ENCODE peak calls at places on chromosomes 16 and 17, in six cellular contexts. One of them, this sample, is unnamed.
A peak's percentile ranks its signal among the peaks of the same experiment; 100 is the strongest.

GRCh38 chr16:689175-689897 is 862 bp downstream of the WDR24 start:
- DNase-seq in stomach: no peak
- DNase-seq in breast epithelium: no peak
- DNase-seq in tibial nerve: no peak
- DNase-seq in PC-3: no peak
- DNase-seq in PC-9: no peak
- DNase-seq in this sample: peak; percentile 34

GRCh38 chr16:6267682-6268081 is 1065.0 kb upstream of the RBFOX1 start:
- DNase-seq in stomach: no peak
- DNase-seq in breast epithelium: no peak
- DNase-seq in tibial nerve: no peak
- DNase-seq in PC-3: no peak
- DNase-seq in PC-9: no peak
- DNase-seq in this sample: no peak

GRCh38 chr16:74275031-74275636 is 21.5 kb upstream of the PSMD7 start:
- DNase-seq in stomach: no peak
- DNase-seq in breast epithelium: no peak
- DNase-seq in tibial nerve: no peak
- DNase-seq in PC-3: peak; percentile 45
- DNase-seq in PC-9: no peak
- DNase-seq in this sample: no peak

GRCh38 chr16:47848481-47849109 is 307.2 kb downstream of the ABCC12 start:
- DNase-seq in stomach: no peak
- DNase-seq in breast epithelium: no peak
- DNase-seq in tibial nerve: no peak
- DNase-seq in PC-3: peak; percentile 79
- DNase-seq in PC-9: no peak
- DNase-seq in this sample: no peak

GRCh38 chr16:31371619-31372484 is 16.9 kb downstream of the ITGAX start:
- DNase-seq in stomach: no peak
- DNase-seq in breast epithelium: no peak
- DNase-seq in tibial nerve: no peak
- DNase-seq in PC-3: no peak
- DNase-seq in PC-9: no peak
- DNase-seq in this sample: no peak

GRCh38 chr16:82845076-82845475 is 218.3 kb downstream of the CDH13 start:
- DNase-seq in stomach: no peak
- DNase-seq in breast epithelium: no peak
- DNase-seq in tibial nerve: no peak
- DNase-seq in PC-3: no peak
- DNase-seq in PC-9: no peak
- DNase-seq in this sample: no peak

GRCh38 chr17:37770631-37771518 is 26.0 kb upstream of the HNF1B start:
- DNase-seq in stomach: peak; percentile 84
- DNase-seq in breast epithelium: peak; percentile 56
- DNase-seq in tibial nerve: peak; percentile 25
- DNase-seq in PC-3: peak; percentile 75
- DNase-seq in PC-9: peak; percentile 56
- DNase-seq in this sample: no peak

GRCh38 chr16:19746561-19746960 is 28.5 kb downstream of the IQCK start:
- DNase-seq in stomach: no peak
- DNase-seq in breast epithelium: no peak
- DNase-seq in tibial nerve: no peak
- DNase-seq in PC-3: no peak
- DNase-seq in PC-9: no peak
- DNase-seq in this sample: no peak

GRCh38 chr16:59111280-59111679 is 377.2 kb upstream of the GOT2 start:
- DNase-seq in stomach: no peak
- DNase-seq in breast epithelium: no peak
- DNase-seq in tibial nerve: no peak
- DNase-seq in PC-3: no peak
- DNase-seq in PC-9: no peak
- DNase-seq in this sample: no peak

GRCh38 chr16:28526201-28527099 is 12.3 kb downstream of the NUPR1 start:
- DNase-seq in stomach: no peak
- DNase-seq in breast epithelium: no peak
- DNase-seq in tibial nerve: no peak
- DNase-seq in PC-3: no peak
- DNase-seq in PC-9: no peak
- DNase-seq in this sample: no peak

GRCh38 chr17:44775136-44775837 is 16.5 kb downstream of the ADAM11 start:
- DNase-seq in stomach: peak; percentile 97
- DNase-seq in breast epithelium: peak; percentile 95
- DNase-seq in tibial nerve: no peak
- DNase-seq in PC-3: peak; percentile 100
- DNase-seq in PC-9: no peak
- DNase-seq in this sample: peak; percentile 99

GRCh38 chr17:18377437-18378204 is at the start of gene EVPLL:
- DNase-seq in stomach: peak; percentile 82
- DNase-seq in breast epithelium: peak; percentile 75
- DNase-seq in tibial nerve: peak; percentile 23
- DNase-seq in PC-3: peak; percentile 81
- DNase-seq in PC-9: peak; percentile 96
- DNase-seq in this sample: peak; percentile 91

GRCh38 chr16:72740346-72740745 is 307.6 kb downstream of the ZFHX3 start:
- DNase-seq in stomach: no peak
- DNase-seq in breast epithelium: no peak
- DNase-seq in tibial nerve: no peak
- DNase-seq in PC-3: peak; percentile 2
- DNase-seq in PC-9: no peak
- DNase-seq in this sample: no peak

GRCh38 chr17:1715803-1716075 is 5.6 kb upstream of the TLCD2 start:
- DNase-seq in stomach: no peak
- DNase-seq in breast epithelium: no peak
- DNase-seq in tibial nerve: no peak
- DNase-seq in PC-3: no peak
- DNase-seq in PC-9: no peak
- DNase-seq in this sample: no peak

GRCh38 chr16:70349783-70350182 is 3.1 kb downstream of the DDX19A start:
- DNase-seq in stomach: no peak
- DNase-seq in breast epithelium: no peak
- DNase-seq in tibial nerve: no peak
- DNase-seq in PC-3: no peak
- DNase-seq in PC-9: no peak
- DNase-seq in this sample: no peak

GRCh38 chr17:1995321-1996242 is 29.6 kb downstream of the RTN4RL1 start:
- DNase-seq in stomach: peak; percentile 50
- DNase-seq in breast epithelium: no peak
- DNase-seq in tibial nerve: no peak
- DNase-seq in PC-3: no peak
- DNase-seq in PC-9: no peak
- DNase-seq in this sample: no peak

GRCh38 chr17:67506966-67507365 is 129.9 kb downstream of the PITPNC1 start:
- DNase-seq in stomach: no peak
- DNase-seq in breast epithelium: no peak
- DNase-seq in tibial nerve: no peak
- DNase-seq in PC-3: peak; percentile 52
- DNase-seq in PC-9: no peak
- DNase-seq in this sample: no peak

GRCh38 chr17:61131555-61131954 is 268.1 kb upstream of the TBX2 start:
- DNase-seq in stomach: no peak
- DNase-seq in breast epithelium: no peak
- DNase-seq in tibial nerve: no peak
- DNase-seq in PC-3: no peak
- DNase-seq in PC-9: no peak
- DNase-seq in this sample: no peak

GRCh38 chr16:84909686-84910085 is 89.9 kb downstream of the CRISPLD2 start:
- DNase-seq in stomach: no peak
- DNase-seq in breast epithelium: no peak
- DNase-seq in tibial nerve: no peak
- DNase-seq in PC-3: no peak
- DNase-seq in PC-9: no peak
- DNase-seq in this sample: no peak
- H3K27ac ChIP-seq in stomach: no peak overlapping the region
- H3K27ac ChIP-seq in breast epithelium: no peak overlapping the region
- H3K27ac ChIP-seq in tibial nerve: no peak overlapping the region
- H3K27ac ChIP-seq in PC-3: no peak overlapping the region
- H3K27ac ChIP-seq in PC-9: no peak overlapping the region
- H3K27ac ChIP-seq in this sample: peak overlapping the region; percentile 94

GRCh38 chr17:79700574-79700973 is 30.2 kb upstream of the ENPP7 start:
- DNase-seq in stomach: no peak
- DNase-seq in breast epithelium: no peak
- DNase-seq in tibial nerve: no peak
- DNase-seq in PC-3: no peak
- DNase-seq in PC-9: no peak
- DNase-seq in this sample: no peak

GRCh38 chr17:79699386-79700036 is 31.2 kb upstream of the ENPP7 start:
- DNase-seq in stomach: no peak
- DNase-seq in breast epithelium: no peak
- DNase-seq in tibial nerve: no peak
- DNase-seq in PC-3: no peak
- DNase-seq in PC-9: no peak
- DNase-seq in this sample: no peak

GRCh38 chr17:79704691-79705090 is 26.1 kb upstream of the ENPP7 start:
- DNase-seq in stomach: no peak
- DNase-seq in breast epithelium: no peak
- DNase-seq in tibial nerve: no peak
- DNase-seq in PC-3: no peak
- DNase-seq in PC-9: no peak
- DNase-seq in this sample: no peak

GRCh38 chr17:79702550-79703236 is 28.1 kb upstream of the ENPP7 start:
- DNase-seq in stomach: no peak
- DNase-seq in breast epithelium: no peak
- DNase-seq in tibial nerve: no peak
- DNase-seq in PC-3: no peak
- DNase-seq in PC-9: no peak
- DNase-seq in this sample: no peak

GRCh38 chr17:79702071-79702470 is 28.7 kb upstream of the ENPP7 start:
- DNase-seq in stomach: no peak
- DNase-seq in breast epithelium: no peak
- DNase-seq in tibial nerve: no peak
- DNase-seq in PC-3: no peak
- DNase-seq in PC-9: no peak
- DNase-seq in this sample: no peak
- TF ChIP-seq CTCF in stomach: no peak
- TF ChIP-seq CTCF in breast epithelium: no peak
- TF ChIP-seq CTCF in tibial nerve: no peak
- TF ChIP-seq CTCF in PC-3: peak; percentile 35
- TF ChIP-seq CTCF in PC-9: no peak
- TF ChIP-seq CTCF in this sample: no peak

DNA sequence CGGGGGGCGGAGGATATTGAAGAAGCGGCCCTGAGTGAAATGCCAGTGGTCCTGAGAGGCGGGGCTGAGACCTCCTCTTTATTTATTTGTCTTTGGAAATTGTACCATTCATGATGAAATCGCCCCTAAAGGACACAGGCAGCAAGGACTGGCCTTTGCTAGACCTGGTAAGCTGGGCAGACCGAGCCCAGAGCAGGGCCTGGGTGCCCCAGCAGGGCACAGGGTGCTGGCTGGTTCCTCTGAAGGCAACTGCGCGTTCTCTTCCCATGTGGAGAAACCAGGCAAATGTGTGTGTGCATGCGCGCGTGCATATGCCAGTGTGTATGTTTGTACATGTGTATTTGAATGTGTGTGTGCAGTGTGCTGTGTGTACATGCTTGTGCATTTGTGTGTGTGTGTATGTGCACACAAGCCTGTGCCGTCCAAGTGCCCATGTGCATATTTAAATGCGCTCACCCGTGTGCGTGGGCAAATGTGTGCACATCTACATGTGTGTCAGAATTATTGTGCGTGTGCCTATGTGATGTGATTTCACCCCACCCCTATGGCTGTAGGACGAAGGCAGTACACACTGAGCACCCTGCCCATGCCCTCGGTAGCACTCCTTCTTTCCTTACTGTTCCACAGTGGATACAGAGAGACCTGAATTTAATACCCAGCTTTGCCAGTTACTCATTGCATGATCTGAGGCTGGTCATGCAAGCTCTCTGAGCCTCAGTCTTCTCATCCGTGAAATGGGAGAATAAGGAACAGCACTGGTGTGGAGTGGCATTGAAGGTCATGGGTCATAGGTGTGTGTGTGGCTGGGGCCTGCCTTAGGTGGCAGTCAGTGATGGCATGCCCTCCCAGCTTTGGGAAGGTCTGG is 105.2 kb downstream of the CMIP start:
- DNase-seq in stomach: no peak
- DNase-seq in breast epithelium: no peak
- DNase-seq in tibial nerve: no peak
- DNase-seq in PC-3: no peak
- DNase-seq in PC-9: no peak
- DNase-seq in this sample: no peak
- H3K4me1 ChIP-seq in stomach: peaks cover 91% of the 10 kb centered on the region
- H3K4me1 ChIP-seq in breast epithelium: peaks cover 5% of the 10 kb centered on the region
- H3K4me1 ChIP-seq in tibial nerve: peaks cover 17% of the 10 kb centered on the region
- H3K4me1 ChIP-seq in PC-3: peaks cover 18% of the 10 kb centered on the region
- H3K4me1 ChIP-seq in PC-9: no peaks in the 10 kb centered on the region
- H3K4me1 ChIP-seq in this sample: peaks cover 19% of the 10 kb centered on the region

GRCh38 chr16:65770752-65771151 is 595.7 kb upstream of the CDH5 start:
- DNase-seq in stomach: no peak
- DNase-seq in breast epithelium: no peak
- DNase-seq in tibial nerve: no peak
- DNase-seq in PC-3: no peak
- DNase-seq in PC-9: no peak
- DNase-seq in this sample: no peak
- H3K27ac ChIP-seq in stomach: no peak overlapping the region
- H3K27ac ChIP-seq in breast epithelium: no peak overlapping the region
- H3K27ac ChIP-seq in tibial nerve: no peak overlapping the region
- H3K27ac ChIP-seq in PC-3: no peak overlapping the region
- H3K27ac ChIP-seq in PC-9: no peak overlapping the region
- H3K27ac ChIP-seq in this sample: no peak overlapping the region

DNA sequence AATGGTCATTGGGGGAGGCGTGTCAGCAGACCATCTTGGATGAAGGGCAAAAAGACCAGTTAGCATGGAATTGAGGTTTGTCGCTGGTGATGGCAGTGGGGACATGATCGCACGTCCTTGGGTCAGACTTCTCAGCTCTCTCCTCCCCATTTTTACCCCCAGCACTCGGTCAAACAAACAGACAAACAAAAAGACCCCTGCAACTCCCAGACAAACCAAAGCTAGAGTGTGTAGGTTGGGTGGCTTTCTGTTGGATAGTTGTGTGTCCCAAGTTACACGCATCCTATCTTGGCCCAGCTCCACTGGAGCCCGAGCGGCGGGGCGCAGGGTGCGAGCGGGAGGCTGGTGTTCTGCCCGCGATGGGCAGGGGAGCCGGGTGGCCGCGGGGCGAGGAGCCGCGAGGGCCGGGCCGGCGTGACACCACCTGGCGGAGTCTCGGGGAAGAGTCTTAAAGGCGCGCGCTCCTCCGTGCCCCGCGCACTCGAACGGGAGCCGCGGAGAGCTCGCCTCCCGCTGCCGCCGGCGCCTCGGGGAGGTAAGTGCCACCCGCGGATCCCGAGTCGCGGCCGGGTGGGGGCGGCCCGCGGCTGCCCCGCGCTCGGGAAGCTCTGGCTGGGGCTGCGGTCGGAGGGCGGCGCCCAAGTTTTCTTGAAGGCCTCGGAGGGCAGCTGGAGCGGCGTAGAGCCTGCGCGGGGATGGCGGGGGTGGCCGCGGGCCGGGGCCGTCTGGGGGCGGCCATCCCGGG is 18.5 kb upstream of the NTN1 start:
- DNase-seq in stomach: no peak
- DNase-seq in breast epithelium: no peak
- DNase-seq in tibial nerve: no peak
- DNase-seq in PC-3: no peak
- DNase-seq in PC-9: peak; percentile 49
- DNase-seq in this sample: no peak
- TF ChIP-seq CTCF in stomach: no peak
- TF ChIP-seq CTCF in breast epithelium: peak; percentile 17
- TF ChIP-seq CTCF in tibial nerve: peak; percentile 35
- TF ChIP-seq CTCF in PC-3: no peak
- TF ChIP-seq CTCF in PC-9: peak; percentile 38
- TF ChIP-seq CTCF in this sample: no peak